ENCODE peak calls at places on chromosomes 6 and 20, in five cellular contexts. C, Y, R, A and Q are unnamed samples.

GRCh38 chr6:167762259-167762962 is 64.3 kb upstream of the AFDN start:
- DNase-seq in C (no peak), R (no peak), A (no peak), Y (peak; percentile 22), Q (peak; percentile 23)

GRCh38 chr20:48631114-48632016 is 196.4 kb downstream of the PREX1 start:
- DNase-seq in R (no peak), C (peak; percentile 33), Y (no peak), A (no peak), Q (peak; percentile 43)

GRCh38 chr6:50185006-50185405 is 135.3 kb upstream of the DEFB112 start:
- DNase-seq in R (peak; percentile 49), C (no peak), A (no peak), Y (no peak), Q (no peak)

GRCh38 chr6:165616116-165616515 is 46.9 kb downstream of the PDE10A start:
- DNase-seq in C (peak; percentile 88), A (peak; percentile 67), R (no peak), Y (no peak), Q (peak; percentile 96)

GRCh38 chr6:45655630-45656422 is 278.1 kb upstream of the SUPT3H start:
- DNase-seq in Y (peak; percentile 98), C (peak; percentile 99), A (no peak), R (no peak), Q (peak; percentile 95)

GRCh38 chr6:123913858-123914257 is 110.2 kb downstream of the NKAIN2 start:
- DNase-seq in Y (no peak), R (no peak), C (peak; percentile 56), A (no peak), Q (peak; percentile 1)

GRCh38 chr6:110287462-110288341 is 70.4 kb downstream of the METTL24 start:
- DNase-seq in Y (no peak), R (no peak), C (peak; percentile 1), A (no peak), Q (no peak)

GRCh38 chr20:18628330-18628941 is 40.6 kb downstream of the DTD1 start:
- DNase-seq in R (peak; percentile 49), Y (peak; percentile 56), A (no peak), C (no peak), Q (no peak)

GRCh38 chr6:155041781-155042279 is 46.7 kb downstream of the TIAM2 start:
- DNase-seq in A (no peak), C (peak; percentile 29), R (no peak), Y (no peak), Q (no peak)

GRCh38 chr20:25632940-25633790 is 9.4 kb upstream of the NANP start:
- DNase-seq in Y (peak; percentile 94), A (no peak), R (no peak), C (no peak), Q (no peak)

GRCh38 chr6:159701413-159701999 is 8.5 kb upstream of the SOD2 start:
- DNase-seq in R (no peak), A (no peak), C (peak; percentile 85), Y (peak; percentile 77), Q (peak; percentile 91)

GRCh38 chr20:52305029-52305645 is 113.6 kb upstream of the ZFP64 start:
- DNase-seq in R (no peak), Y (peak; percentile 24), C (no peak), A (no peak), Q (no peak)

GRCh38 chr20:1434571-1435336 is 31.9 kb downstream of the NSFL1C start:
- DNase-seq in C (peak; percentile 97), R (no peak), Y (peak; percentile 88), A (peak; percentile 16), Q (peak; percentile 94)

GRCh38 chr6:100538086-100538485 is 73.4 kb upstream of the SIM1 start:
- DNase-seq in R (no peak), Y (no peak), A (no peak), C (peak; percentile 59), Q (peak; percentile 18)

GRCh38 chr6:82144852-82145332 is 102.7 kb downstream of the IBTK start:
- DNase-seq in R (peak; percentile 32), C (peak; percentile 89), A (peak; percentile 83), Y (peak; percentile 86), Q (peak; percentile 85)

GRCh38 chr6:111543913-111544435 is 61.0 kb upstream of the REV3L start:
- DNase-seq in Y (no peak), A (no peak), C (no peak), R (no peak), Q (no peak)

GRCh38 chr6:2902470-2902762 is 693 bp downstream of the SERPINB9 start:
- DNase-seq in Y (no peak), A (no peak), C (peak; percentile 57), R (no peak), Q (peak; percentile 56)

GRCh38 chr20:37519508-37520416 is 1.3 kb upstream of the NNAT start:
- DNase-seq in A (no peak), C (peak; percentile 76), R (peak; percentile 33), Y (no peak), Q (no peak)

GRCh38 chr6:16625319-16626240 is 135.7 kb downstream of the ATXN1 start:
- DNase-seq in C (peak; percentile 13), A (no peak), R (no peak), Y (peak; percentile 52), Q (no peak)

DNA sequence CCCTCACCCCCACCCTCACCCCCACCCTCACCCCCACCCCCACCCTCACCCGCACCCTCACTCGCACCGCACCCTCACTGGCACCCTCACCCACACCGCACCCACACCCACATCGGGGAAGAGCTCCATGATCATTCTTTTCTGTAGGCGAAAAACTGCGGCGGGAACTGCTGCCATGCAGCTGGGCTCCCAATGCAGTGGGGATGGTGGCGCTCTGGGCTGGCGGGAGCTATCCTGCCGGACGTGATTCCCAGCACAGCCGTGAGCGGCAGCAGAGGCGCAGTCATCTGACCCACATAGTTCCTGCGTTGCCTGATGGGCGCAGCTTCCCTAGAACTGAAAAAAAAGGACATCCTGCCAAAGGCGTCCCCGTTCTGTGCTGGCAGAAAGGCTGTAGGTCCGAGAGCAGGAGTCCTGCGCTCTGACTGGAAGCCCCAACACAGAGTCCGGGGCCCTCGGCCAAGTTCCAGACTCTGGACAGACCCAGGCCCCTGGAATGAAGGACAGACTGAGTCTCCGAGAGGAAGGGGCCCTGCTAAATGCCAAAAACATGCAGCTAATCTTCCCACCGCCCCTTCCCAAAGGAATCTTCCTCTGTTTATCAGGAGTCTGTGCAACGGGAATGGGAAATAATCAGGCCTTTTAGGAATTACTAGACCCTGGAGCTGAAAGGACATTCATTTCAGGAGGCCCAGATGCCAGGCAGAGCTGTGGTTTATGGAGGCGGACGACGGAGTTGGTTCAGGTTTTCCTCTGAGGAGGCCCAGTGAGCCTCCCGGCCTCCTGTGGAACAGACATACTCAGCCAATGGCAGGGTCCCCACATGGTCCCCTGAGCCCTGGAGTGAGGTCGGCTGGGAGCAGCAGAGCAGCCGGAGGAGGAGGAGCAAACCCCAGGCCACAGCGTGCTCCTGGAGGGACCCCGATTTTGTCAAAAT is 14.1 kb upstream of the TCFL5 start:
- DNase-seq in A (peak; percentile 80), C (peak; percentile 82), Y (peak; percentile 87), R (peak; percentile 40), Q (peak; percentile 79)
- TF ChIP-seq CTCF in A (no peak), C (peak; percentile 56), Y (peak; percentile 69), R (peak; percentile 54), Q (peak; percentile 38)

GRCh38 chr6:14729186-14729871 is 516.5 kb upstream of the JARID2 start:
- DNase-seq in R (no peak), Y (no peak), A (no peak), C (no peak), Q (no peak)
- H3K4me3 ChIP-seq in R (no peak overlapping the region), Y (no peak overlapping the region), A (no peak overlapping the region), C (no peak overlapping the region), Q (no peak overlapping the region)

DNA sequence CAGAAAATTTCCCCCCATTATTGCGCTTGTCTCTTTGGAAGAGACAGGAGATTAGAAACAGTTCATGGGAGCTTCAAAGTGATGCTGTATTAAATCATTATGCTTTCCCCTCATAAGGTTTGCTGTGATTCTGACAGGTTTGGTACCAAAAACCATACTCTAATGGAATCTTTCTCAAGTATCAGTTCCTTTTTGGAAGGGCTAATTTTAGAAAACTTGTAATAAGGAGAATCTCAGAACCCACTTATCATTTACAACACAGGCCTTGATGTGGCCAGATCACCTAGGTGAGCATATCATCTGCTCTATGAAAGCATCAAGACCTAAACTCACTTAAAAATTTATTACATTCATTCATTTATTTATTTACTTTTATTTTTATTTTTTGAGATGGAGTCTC is 51.2 kb downstream of the TP53INP2 start:
- DNase-seq in Y (no peak), R (no peak), C (no peak), A (no peak), Q (no peak)
- TF ChIP-seq CTCF in Y (no peak), R (no peak), C (no peak), A (no peak), Q (no peak)

DNA sequence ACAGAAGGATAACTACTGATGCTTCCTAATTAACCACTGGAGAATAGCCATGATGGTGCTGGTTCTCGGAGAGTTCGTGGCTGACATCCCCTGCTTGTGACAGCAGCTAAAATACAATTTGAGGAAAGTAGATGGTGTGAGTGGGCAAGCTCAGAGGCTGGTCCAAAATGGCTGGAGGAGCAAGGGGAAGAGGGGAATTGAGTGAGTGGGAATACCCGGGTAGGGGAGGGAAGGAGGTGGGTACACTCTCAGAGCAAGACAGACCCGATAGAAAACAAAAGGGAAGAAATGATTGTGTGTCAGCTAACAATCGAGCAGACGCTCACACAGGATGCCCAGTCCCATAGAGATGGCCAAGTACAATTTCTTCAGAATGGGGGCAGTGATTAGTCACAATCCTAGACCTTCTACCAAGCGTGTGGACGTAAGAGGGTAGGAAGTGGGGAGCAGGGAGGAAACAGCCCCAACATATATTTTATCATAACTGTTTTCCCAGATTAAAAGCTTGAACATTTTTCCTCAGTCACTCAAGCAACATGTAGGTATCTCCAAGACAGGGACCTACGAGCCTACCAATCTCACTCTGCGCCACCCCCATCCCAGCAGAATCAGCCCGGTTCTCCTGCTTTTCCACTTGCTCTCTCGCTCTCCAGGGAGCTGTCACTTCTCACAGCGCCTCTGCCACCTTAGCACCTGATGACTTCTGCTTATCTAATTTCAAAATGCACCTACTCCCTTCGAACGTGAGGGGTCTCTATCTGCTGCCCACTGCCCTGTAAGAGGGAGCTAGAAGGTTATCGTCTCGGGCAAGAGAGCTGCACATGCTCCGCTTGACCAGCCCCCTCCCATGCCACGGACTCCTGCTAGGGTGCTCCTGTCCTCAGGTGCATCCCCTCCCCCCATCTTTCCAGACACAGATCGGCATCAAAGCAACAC is 26.2 kb downstream of the RIPOR2 start:
- DNase-seq in C (no peak), Y (no peak), A (no peak), R (no peak), Q (no peak)
- H3K4me3 ChIP-seq in C (peak overlapping the region; percentile 65), Y (peak overlapping the region; percentile 72), A (peak overlapping the region; percentile 50), R (peak overlapping the region; percentile 66), Q (peak overlapping the region; percentile 63)

GRCh38 chr6:150905769-150906168 is 40.3 kb downstream of the MTHFD1L start:
- DNase-seq in Y (no peak), R (no peak), C (no peak), A (no peak), Q (no peak)
- TF ChIP-seq CTCF in Y (peak; percentile 59), R (peak; percentile 17), C (peak; percentile 36), A (no peak), Q (peak; percentile 41)

GRCh38 chr6:40485300-40485699 is 101.9 kb downstream of the LRFN2 start:
- DNase-seq in C (no peak), Y (no peak), A (no peak), R (peak; percentile 9), Q (no peak)
- H3K4me3 ChIP-seq in C (no peak overlapping the region), Y (no peak overlapping the region), A (no peak overlapping the region), R (no peak overlapping the region), Q (no peak overlapping the region)

GRCh38 chr6:5657684-5658429 is 348.9 kb downstream of the NRN1 start:
- DNase-seq in A (no peak), Y (peak; percentile 14), C (no peak), R (no peak), Q (no peak)
- TF ChIP-seq CTCF in A (no peak), Y (no peak), C (no peak), R (no peak), Q (no peak)